ENCODE peak calls at places on chromosomes 11 and 22, in four cellular contexts. O is HL-60, C is K562, P is GM12878. H is an unnamed sample.

GRCh38 chr11:32418836-32419235 is 16.5 kb downstream of the WT1 start:
- DNase-seq in O (no peak), C (no peak), P (no peak), H (no peak)

GRCh38 chr11:61153593-61154090 is 7.6 kb downstream of the VPS37C start:
- DNase-seq in O (no peak), C (no peak), P (no peak), H (no peak)

GRCh38 chr22:42929838-42930155 is 72.7 kb upstream of the ARFGAP3 start:
- DNase-seq in O (no peak), C (no peak), P (no peak), H (no peak)

GRCh38 chr11:79265756-79266322 is 175.0 kb downstream of the TENM4 start:
- DNase-seq in O (no peak), C (no peak), P (no peak), H (no peak)

GRCh38 chr22:21685164-21685513 is 19.3 kb downstream of the PPIL2 start:
- DNase-seq in O (no peak), C (no peak), P (no peak), H (no peak)

GRCh38 chr11:14644396-14645246 is 1.0 kb downstream of the PDE3B start:
- DNase-seq in O (no peak), C (no peak), P (no peak), H (peak)

GRCh38 chr22:45154383-45154782 is 9.3 kb upstream of the NUP50 start:
- DNase-seq in O (no peak), C (no peak), P (no peak), H (no peak)

GRCh38 chr11:75565221-75565814 is 3.3 kb downstream of the SERPINH1 start:
- DNase-seq in O (no peak), C (no peak), P (no peak), H (no peak)

GRCh38 chr11:75349540-75350116 is 1.8 kb downstream of the ARRB1 start:
- DNase-seq in O (no peak), C (peak), P (no peak), H (no peak)

GRCh38 chr22:44365832-44366231 is 53.1 kb upstream of the SHISAL1 start:
- DNase-seq in O (no peak), C (no peak), P (no peak), H (no peak)

GRCh38 chr11:63682045-63682915 is 980 bp downstream of the RTN3 start:
- DNase-seq in O (no peak), C (peak), P (no peak), H (no peak)

GRCh38 chr11:73710964-73711363 is 49.9 kb downstream of the RAB6A start:
- DNase-seq in O (no peak), C (no peak), P (no peak), H (no peak)

GRCh38 chr11:48022445-48022844 is 42.1 kb downstream of the PTPRJ start:
- DNase-seq in O (no peak), C (no peak), P (no peak), H (no peak)

GRCh38 chr11:114399490-114399889 is 821 bp downstream of the C11orf71 start:
- DNase-seq in O (no peak), C (no peak), P (peak), H (no peak)

GRCh38 chr22:43110927-43111623 is 525 bp downstream of the BIK start:
- DNase-seq in O (peak), C (peak), P (no peak), H (peak)

GRCh38 chr11:103061656-103062055 is 30.3 kb downstream of the DCUN1D5 start:
- DNase-seq in O (no peak), C (no peak), P (no peak), H (no peak)

GRCh38 chr11:126939552-126939951 is 61.0 kb downstream of the KIRREL3 start:
- DNase-seq in O (no peak), C (no peak), P (no peak), H (no peak)

GRCh38 chr22:49372530-49373288 is 455.0 kb downstream of the BRD1 start:
- DNase-seq in O (no peak), C (peak), P (no peak), H (no peak)

GRCh38 chr11:1196516-1197391 is 26.1 kb upstream of the MUC5B start:
- DNase-seq in O (no peak), C (no peak), P (no peak), H (no peak)

GRCh38 chr11:34749666-34750659 is 129.1 kb downstream of the EHF start:
- DNase-seq in O (no peak), C (no peak), P (no peak), H (no peak)

GRCh38 chr22:23146842-23147205 is 1.5 kb downstream of the RAB36 start:
- DNase-seq in O (no peak), C (no peak), P (no peak), H (no peak)

GRCh38 chr11:17828311-17828751 is 93.8 kb downstream of the KCNC1 start:
- DNase-seq in O (no peak), C (no peak), P (no peak), H (no peak)

GRCh38 chr11:72242141-72242540 is 1.8 kb downstream of the PHOX2A start:
- DNase-seq in O (no peak), C (no peak), P (no peak), H (no peak)

GRCh38 chr11:69376155-69377028 is 82.4 kb downstream of the MYEOV start:
- DNase-seq in O (no peak), C (no peak), P (no peak), H (no peak)

GRCh38 chr11:24264868-24265267 is 232.0 kb upstream of the LUZP2 start:
- DNase-seq in O (no peak), C (no peak), P (no peak), H (no peak)

GRCh38 chr11:37948258-37948657 is 1350.2 kb upstream of the RAG2 start:
- DNase-seq in O (no peak), C (no peak), P (no peak), H (no peak)

GRCh38 chr11:57213282-57214086 is 23.6 kb downstream of the APLNR start:
- DNase-seq in O (no peak), C (no peak), P (no peak), H (no peak)

GRCh38 chr11:117888140-117888561 is 11.7 kb upstream of the FXYD6 start:
- DNase-seq in O (no peak), C (no peak), P (no peak), H (no peak)

GRCh38 chr11:8230178-8230859 is 33.4 kb downstream of the LMO1 start:
- DNase-seq in O (no peak), C (peak), P (no peak), H (no peak)

GRCh38 chr11:15551897-15552851 is 437.5 kb downstream of the INSC start:
- DNase-seq in O (no peak), C (no peak), P (no peak), H (no peak)

DNA sequence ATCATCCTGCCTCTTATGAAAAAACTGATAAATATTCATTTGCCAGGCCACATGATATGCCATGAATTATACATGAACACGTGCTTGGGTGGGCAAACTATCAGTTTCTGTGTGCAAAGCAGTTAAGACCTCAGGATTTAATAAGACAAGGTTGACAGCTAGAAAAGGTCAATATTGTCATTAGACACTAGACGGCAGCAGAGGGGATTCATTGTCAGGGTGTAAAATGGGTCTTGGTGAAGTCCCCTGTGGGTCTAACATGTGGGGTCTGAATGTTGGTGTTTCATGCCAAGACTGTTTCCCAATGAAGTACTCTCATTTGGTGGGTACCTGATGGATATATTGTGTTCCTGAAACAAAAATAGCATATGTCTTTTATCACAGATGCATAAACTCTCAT is 111.9 kb downstream of the MYO18B start:
- DNase-seq in O (no peak), C (no peak), P (no peak), H (no peak)
- TF ChIP-seq SPI1 in O (no peak), C (no peak), P (no peak), H (no peak)

GRCh38 chr11:125347261-125347585 is 148.8 kb downstream of the FEZ1 start:
- DNase-seq in O (no peak), C (no peak), P (no peak), H (no peak)
- TF ChIP-seq SPI1 in O (no peak), C (no peak), P (no peak), H (no peak)

GRCh38 chr11:59801160-59801706 is 9.3 kb downstream of the MRPL16 start:
- DNase-seq in O (no peak), C (no peak), P (no peak), H (no peak)
- TF ChIP-seq SPI1 in O (no peak), C (no peak), P (no peak), H (no peak)

DNA sequence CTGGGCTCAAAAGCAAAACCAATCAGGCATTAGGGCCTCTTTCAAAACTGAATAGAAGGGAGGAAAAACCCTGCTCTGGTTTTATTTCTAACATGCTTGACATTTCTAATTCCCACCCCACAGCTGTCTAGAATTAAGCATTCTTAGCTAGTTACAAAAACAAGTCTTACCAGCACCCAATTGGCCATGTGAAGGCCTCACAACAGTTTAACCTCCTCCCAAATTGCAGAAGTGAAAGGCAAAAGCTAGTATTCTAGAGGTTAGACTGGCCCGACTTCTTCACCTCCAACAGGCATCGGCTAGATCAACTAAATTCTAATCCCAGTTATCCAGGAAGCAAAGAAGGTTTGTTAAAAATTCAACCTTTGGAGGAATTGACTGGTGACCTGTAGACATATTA is 6.5 kb downstream of the SF1 start:
- DNase-seq in O (no peak), C (no peak), P (no peak), H (no peak)
- TF ChIP-seq SPI1 in O (peak), C (no peak), P (peak), H (peak)

DNA sequence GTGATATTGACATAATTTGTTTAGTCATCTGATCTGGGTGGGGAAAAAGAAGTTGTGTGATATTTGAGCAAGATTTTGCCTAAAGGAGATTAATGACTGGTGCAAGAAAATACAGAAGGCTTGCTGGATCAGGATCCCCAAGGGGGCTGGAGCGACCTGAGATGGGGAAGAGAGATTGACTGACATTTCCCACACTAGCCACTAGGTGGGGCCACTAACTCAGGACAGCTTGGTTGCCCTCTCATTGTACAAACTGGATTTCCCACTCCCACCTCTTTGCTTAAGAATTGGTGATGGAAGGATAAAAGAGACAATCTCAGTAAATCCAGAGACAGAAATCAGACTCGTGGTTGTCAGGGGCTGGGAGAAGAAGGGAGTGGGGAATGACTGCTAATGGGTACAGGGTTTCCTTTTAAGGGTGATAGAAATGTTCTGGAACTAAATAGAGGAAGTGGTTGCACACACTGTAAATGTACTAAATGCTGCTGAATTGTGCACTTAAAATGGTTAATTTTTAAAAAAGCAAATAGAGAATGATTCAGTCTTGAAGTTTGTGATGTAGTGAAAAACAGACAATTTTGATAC is 50.7 kb downstream of the CTTN start:
- DNase-seq in O (no peak), C (peak), P (no peak), H (no peak)
- TF ChIP-seq SPI1 in O (no peak), C (peak), P (peak), H (peak)

GRCh38 chr11:46099973-46100335 is 21.3 kb downstream of the PHF21A start:
- DNase-seq in O (no peak), C (no peak), P (no peak), H (no peak)
- TF ChIP-seq SPI1 in O (no peak), C (no peak), P (no peak), H (no peak)

DNA sequence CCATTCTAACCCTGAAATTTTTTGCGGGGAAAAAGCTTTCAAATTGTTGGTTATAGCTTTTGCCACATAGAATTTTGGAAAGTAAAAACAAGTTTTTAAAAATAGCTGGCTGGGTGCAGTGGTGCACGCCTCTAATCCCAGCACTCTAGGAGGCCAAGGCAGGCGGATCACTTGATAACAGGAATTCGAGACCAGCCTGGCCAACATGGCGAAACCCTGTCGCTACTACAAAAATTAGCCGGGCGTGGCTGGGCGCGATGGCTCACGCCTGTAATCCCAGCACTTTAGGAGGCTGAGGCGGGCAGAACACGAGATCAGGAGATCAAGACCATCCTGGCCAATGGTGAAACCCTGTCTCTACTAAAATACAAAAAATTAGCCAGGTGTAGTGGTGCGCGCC is 54.9 kb downstream of the TNRC6B start:
- DNase-seq in O (no peak), C (no peak), P (no peak), H (no peak)
- TF ChIP-seq SPI1 in O (no peak), C (no peak), P (no peak), H (no peak)

DNA sequence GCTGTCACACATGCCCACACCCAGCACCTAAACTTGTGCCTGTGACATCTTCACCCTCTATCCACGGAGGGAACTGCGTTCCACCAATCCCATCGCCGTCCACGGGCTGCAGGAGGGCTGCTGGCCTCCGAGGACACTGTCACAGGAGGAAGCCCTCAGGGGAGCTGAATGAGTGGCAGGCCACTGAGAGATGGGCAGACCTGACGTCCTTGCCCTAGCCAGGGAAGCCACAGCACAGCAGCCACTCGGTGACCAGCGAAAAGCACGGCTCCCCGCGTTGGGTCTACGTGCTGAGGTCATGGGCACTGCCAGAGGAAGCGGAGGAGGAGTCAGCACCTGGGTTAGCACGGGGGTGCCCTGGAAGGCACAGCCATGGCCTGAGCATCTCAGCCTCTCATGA is 50.5 kb downstream of the IGSF9B start:
- DNase-seq in O (no peak), C (no peak), P (no peak), H (no peak)
- TF ChIP-seq SPI1 in O (no peak), C (no peak), P (no peak), H (no peak)

GRCh38 chr11:86790867-86791849 is 9.2 kb upstream of the PRSS23 start:
- DNase-seq in O (no peak), C (no peak), P (no peak), H (no peak)

GRCh38 chr11:86792150-86792549 is 8.2 kb upstream of the PRSS23 start:
- DNase-seq in O (no peak), C (no peak), P (no peak), H (no peak)

GRCh38 chr11:86793307-86793706 is 7.0 kb upstream of the PRSS23 start:
- DNase-seq in O (no peak), C (no peak), P (no peak), H (no peak)

GRCh38 chr11:86787651-86788050 is 12.7 kb upstream of the PRSS23 start:
- DNase-seq in O (no peak), C (no peak), P (no peak), H (no peak)

GRCh38 chr11:86790073-86790727 is 10.1 kb upstream of the PRSS23 start:
- DNase-seq in O (no peak), C (no peak), P (no peak), H (no peak)
- TF ChIP-seq SPI1 in O (no peak), C (no peak), P (no peak), H (no peak)

H was measured in GM12891.